ENCODE peak calls at places on chromosomes 2 and 18, in four cellular contexts. One of them, this sample, is unnamed.

GRCh38 chr2:239263231-239263936 is 137.4 kb downstream of the HDAC4 start:
- DNase-seq in IMR-90: no peak
- DNase-seq in PC-3: no peak
- DNase-seq in breast epithelium: peak
- DNase-seq in this sample: no peak

GRCh38 chr2:240383099-240383758 is 52.2 kb upstream of the GPC1 start:
- DNase-seq in breast epithelium: no peak
- DNase-seq in PC-3: no peak
- DNase-seq in IMR-90: no peak
- DNase-seq in this sample: no peak

GRCh38 chr18:55425698-55426097 is 162.3 kb downstream of the TCF4 start:
- DNase-seq in breast epithelium: no peak
- DNase-seq in IMR-90: no peak
- DNase-seq in PC-3: no peak
- DNase-seq in this sample: no peak

GRCh38 chr2:19844750-19845149 is 57.0 kb downstream of the TTC32 start:
- DNase-seq in breast epithelium: peak
- DNase-seq in PC-3: no peak
- DNase-seq in IMR-90: no peak
- DNase-seq in this sample: no peak

GRCh38 chr2:241803387-241804325 is 5.3 kb upstream of the NEU4 start:
- DNase-seq in PC-3: no peak
- DNase-seq in breast epithelium: no peak
- DNase-seq in IMR-90: peak
- DNase-seq in this sample: peak

GRCh38 chr2:133674066-133674432 is 105.8 kb upstream of the NCKAP5 start:
- DNase-seq in PC-3: no peak
- DNase-seq in IMR-90: no peak
- DNase-seq in breast epithelium: no peak
- DNase-seq in this sample: no peak

GRCh38 chr2:10584843-10585475 is 104.8 kb downstream of the NOL10 start:
- DNase-seq in breast epithelium: no peak
- DNase-seq in PC-3: peak
- DNase-seq in IMR-90: peak
- DNase-seq in this sample: no peak

GRCh38 chr18:45326505-45326904 is 288.8 kb upstream of the SLC14A2 start:
- DNase-seq in IMR-90: no peak
- DNase-seq in breast epithelium: no peak
- DNase-seq in PC-3: no peak
- DNase-seq in this sample: no peak

GRCh38 chr18:26574958-26575864 is 26.9 kb upstream of the KCTD1 start:
- DNase-seq in breast epithelium: peak
- DNase-seq in IMR-90: peak
- DNase-seq in PC-3: peak
- DNase-seq in this sample: no peak

GRCh38 chr2:236574000-236574399 is 4.4 kb downstream of the ACKR3 start:
- DNase-seq in breast epithelium: no peak
- DNase-seq in PC-3: no peak
- DNase-seq in IMR-90: no peak
- DNase-seq in this sample: no peak

GRCh38 chr2:216679658-216680024 is 15.7 kb downstream of the IGFBP5 start:
- DNase-seq in breast epithelium: no peak
- DNase-seq in PC-3: no peak
- DNase-seq in IMR-90: peak
- DNase-seq in this sample: no peak

GRCh38 chr18:46281185-46282176 is 177.3 kb downstream of the HAUS1 start:
- DNase-seq in PC-3: peak
- DNase-seq in IMR-90: peak
- DNase-seq in breast epithelium: peak
- DNase-seq in this sample: peak

GRCh38 chr18:55405655-55406373 is 182.2 kb downstream of the TCF4 start:
- DNase-seq in breast epithelium: no peak
- DNase-seq in IMR-90: peak
- DNase-seq in PC-3: peak
- DNase-seq in this sample: no peak

GRCh38 chr2:118032169-118033013 is 18.5 kb upstream of the CCDC93 start:
- DNase-seq in PC-3: peak
- DNase-seq in IMR-90: peak
- DNase-seq in breast epithelium: no peak
- DNase-seq in this sample: peak

DNA sequence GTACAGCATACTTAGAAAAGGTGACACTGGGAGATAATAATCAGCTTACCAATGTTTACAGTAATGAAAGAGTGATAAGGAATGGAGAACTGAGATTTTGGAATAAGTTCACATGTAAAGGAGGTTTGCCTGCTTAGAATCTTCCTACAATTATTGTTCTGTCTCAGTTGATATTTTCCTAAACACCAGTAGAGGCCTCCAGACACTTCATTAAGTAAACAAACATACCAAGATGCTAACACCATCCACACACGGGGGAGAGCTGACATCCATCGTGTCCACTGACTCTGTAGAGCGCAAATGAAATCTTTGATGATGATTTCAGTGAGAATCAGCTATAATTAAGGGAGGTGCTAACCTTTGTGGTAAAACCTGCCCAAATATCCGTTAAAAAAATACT is 211.7 kb upstream of the MMADHC start:
- DNase-seq in IMR-90: no peak
- DNase-seq in breast epithelium: no peak
- DNase-seq in PC-3: peak
- DNase-seq in this sample: no peak
- TF ChIP-seq CTCF in IMR-90: peak
- TF ChIP-seq CTCF in breast epithelium: no peak
- TF ChIP-seq CTCF in PC-3: peak
- TF ChIP-seq CTCF in this sample: no peak

DNA sequence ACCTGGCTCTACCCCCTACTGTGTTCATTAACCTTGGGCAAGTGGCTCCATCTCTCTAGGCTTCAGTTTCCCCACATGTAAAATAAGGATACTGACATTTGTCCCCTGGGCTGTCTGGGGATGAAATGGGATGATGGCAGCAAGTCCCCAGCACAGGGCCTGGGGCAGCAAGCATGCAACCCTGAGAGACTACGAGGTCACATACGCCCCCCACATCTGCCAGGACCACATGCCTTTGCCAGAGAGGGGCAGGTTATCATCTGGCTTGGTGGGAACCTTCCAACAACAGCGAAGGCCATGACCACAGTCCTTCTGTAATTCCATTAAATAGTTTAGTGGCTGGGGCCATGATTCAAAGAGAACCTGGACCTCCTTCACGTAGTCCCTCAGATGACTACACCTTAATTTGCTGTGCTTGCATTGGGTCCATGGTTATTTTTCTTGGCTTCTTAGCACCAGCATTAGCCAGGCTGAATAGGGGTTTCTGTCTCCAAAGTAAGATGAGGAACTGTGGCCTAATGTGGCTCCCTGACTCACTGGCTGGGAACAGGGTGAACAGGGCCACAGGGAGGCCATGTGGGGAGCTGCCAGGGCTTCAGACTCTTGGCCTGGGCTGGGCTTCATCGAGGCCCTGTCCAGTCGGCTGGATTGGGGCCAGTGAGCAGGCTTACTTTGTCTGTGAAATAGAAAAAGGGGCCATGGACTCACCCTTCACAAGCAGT is 146.1 kb upstream of the REV1 start:
- DNase-seq in IMR-90: no peak
- DNase-seq in breast epithelium: no peak
- DNase-seq in PC-3: no peak
- DNase-seq in this sample: no peak
- H3K27ac ChIP-seq in IMR-90: no peak
- H3K27ac ChIP-seq in breast epithelium: peak
- H3K27ac ChIP-seq in PC-3: no peak
- H3K27ac ChIP-seq in this sample: no peak

GRCh38 chr2:25306767-25307368 is 34.9 kb downstream of the DNMT3A start:
- DNase-seq in IMR-90: no peak
- DNase-seq in PC-3: no peak
- DNase-seq in breast epithelium: no peak
- DNase-seq in this sample: no peak
- TF ChIP-seq CTCF in IMR-90: no peak
- TF ChIP-seq CTCF in PC-3: no peak
- TF ChIP-seq CTCF in breast epithelium: no peak
- TF ChIP-seq CTCF in this sample: no peak

DNA sequence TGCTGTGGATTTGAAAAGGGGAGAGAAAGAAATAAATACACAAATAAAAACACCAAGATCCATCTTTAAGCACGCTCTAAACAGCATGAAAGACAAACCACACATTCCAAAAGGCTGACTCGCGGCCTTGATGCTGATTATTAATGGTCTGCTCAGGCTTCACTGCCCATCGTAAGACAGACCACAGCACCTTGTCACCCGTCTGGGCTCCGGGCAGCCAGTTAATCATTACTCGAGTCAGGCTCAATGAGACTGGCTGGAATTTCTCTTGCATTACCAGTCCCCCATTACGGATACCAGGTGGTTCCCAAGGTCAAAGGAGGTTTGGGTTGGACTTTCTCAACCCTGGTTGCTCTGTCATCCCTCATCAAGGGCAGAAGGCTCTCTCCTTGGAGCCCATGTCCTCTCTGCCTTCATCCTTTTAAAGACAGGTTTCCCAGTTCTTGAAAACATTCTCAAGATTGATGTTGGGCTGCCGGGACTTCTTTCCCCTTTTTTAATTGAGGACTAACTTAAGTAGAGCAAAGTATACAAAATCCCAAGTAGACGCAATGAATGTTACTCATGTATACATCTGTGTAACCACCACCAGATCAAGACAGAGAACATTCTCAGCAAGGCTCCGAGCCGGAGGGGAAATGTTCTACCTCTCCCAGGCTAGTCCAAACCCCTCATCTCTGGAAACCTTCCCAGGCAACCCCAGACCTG is 8.1 kb downstream of the SMAD7 start:
- DNase-seq in breast epithelium: no peak
- DNase-seq in PC-3: peak
- DNase-seq in IMR-90: peak
- DNase-seq in this sample: no peak
- H3K27ac ChIP-seq in breast epithelium: peak
- H3K27ac ChIP-seq in PC-3: peak
- H3K27ac ChIP-seq in IMR-90: peak
- H3K27ac ChIP-seq in this sample: no peak

GRCh38 chr18:23237524-23238151 is 102.4 kb downstream of the CABLES1 start:
- DNase-seq in breast epithelium: peak
- DNase-seq in PC-3: no peak
- DNase-seq in IMR-90: peak
- DNase-seq in this sample: peak
- TF ChIP-seq CTCF in breast epithelium: peak
- TF ChIP-seq CTCF in PC-3: no peak
- TF ChIP-seq CTCF in IMR-90: peak
- TF ChIP-seq CTCF in this sample: no peak

GRCh38 chr2:64649013-64649484 is 4.7 kb downstream of the SERTAD2 start:
- DNase-seq in IMR-90: no peak
- DNase-seq in PC-3: no peak
- DNase-seq in breast epithelium: no peak
- DNase-seq in this sample: no peak
- H3K27ac ChIP-seq in IMR-90: no peak
- H3K27ac ChIP-seq in PC-3: peak
- H3K27ac ChIP-seq in breast epithelium: peak
- H3K27ac ChIP-seq in this sample: peak

GRCh38 chr2:207311316-207312005 is 145.7 kb upstream of the KLF7 start:
- DNase-seq in IMR-90: peak
- DNase-seq in breast epithelium: no peak
- DNase-seq in PC-3: peak
- DNase-seq in this sample: no peak
- TF ChIP-seq CTCF in IMR-90: peak
- TF ChIP-seq CTCF in breast epithelium: no peak
- TF ChIP-seq CTCF in PC-3: peak
- TF ChIP-seq CTCF in this sample: no peak

GRCh38 chr2:167651406-167652151 is 595.8 kb downstream of the STK39 start:
- DNase-seq in PC-3: no peak
- DNase-seq in IMR-90: no peak
- DNase-seq in breast epithelium: no peak
- DNase-seq in this sample: no peak
- H3K27ac ChIP-seq in PC-3: no peak
- H3K27ac ChIP-seq in IMR-90: no peak
- H3K27ac ChIP-seq in breast epithelium: no peak
- H3K27ac ChIP-seq in this sample: no peak

DNA sequence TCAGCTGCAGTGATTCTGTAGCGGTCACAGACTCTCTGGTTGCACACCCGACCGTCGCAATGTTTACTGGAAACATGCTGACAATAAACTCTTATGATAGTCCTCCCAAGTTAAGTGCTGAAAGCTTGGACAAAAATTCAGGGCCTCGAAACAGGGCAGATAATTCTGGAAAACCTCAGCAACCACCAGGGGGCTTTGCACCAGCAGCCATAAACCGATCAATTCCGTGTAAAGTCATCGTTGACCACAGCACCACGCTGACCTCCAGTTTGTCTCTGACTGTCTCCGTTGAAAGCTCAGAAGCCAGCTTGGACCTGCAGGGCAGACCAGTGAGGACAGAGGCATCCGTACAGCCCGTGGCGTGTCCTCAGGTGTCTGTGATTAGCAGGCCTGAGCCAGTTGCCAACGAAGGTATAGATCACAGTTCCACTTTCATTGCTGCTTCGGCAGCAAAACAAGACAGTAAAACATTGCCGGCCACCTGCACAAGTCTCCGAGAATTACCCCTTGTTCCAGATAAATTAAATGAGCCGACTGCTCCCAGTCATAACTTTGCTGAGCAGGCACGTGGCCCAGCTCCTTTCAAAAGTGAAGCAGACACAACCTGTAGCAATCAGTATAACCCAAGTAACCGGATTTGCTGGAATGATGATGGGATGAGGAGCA is 166.1 kb downstream of the ASXL3 start:
- DNase-seq in IMR-90: no peak
- DNase-seq in breast epithelium: no peak
- DNase-seq in PC-3: no peak
- DNase-seq in this sample: no peak
- TF ChIP-seq CTCF in IMR-90: no peak
- TF ChIP-seq CTCF in breast epithelium: no peak
- TF ChIP-seq CTCF in PC-3: peak
- TF ChIP-seq CTCF in this sample: no peak

This sample was measured in CD4-positive, alpha-beta T cell.